ENCODE peak calls at places on chromosomes 5 and 9, in four cellular contexts. N, H, A and E are unnamed samples.
A peak's percentile ranks its signal among the peaks of the same experiment; 100 is the strongest.

GRCh38 chr5:126597156-126597555 is 2.1 kb upstream of the ALDH7A1 start:
- DNase-seq in N (no peak), H (no peak), A (no peak), E (no peak)

GRCh38 chr5:6342689-6343315 is 35.5 kb downstream of the MED10 start:
- DNase-seq in N (no peak), H (no peak), A (no peak), E (no peak)

GRCh38 chr9:88658311-88658822 is 123.4 kb downstream of the NXNL2 start:
- DNase-seq in N (no peak), H (no peak), A (no peak), E (no peak)

GRCh38 chr5:16679198-16679597 is 62.4 kb upstream of the RETREG1 start:
- DNase-seq in N (no peak), H (no peak), A (no peak), E (no peak)

GRCh38 chr5:36371366-36371765 is 69.7 kb upstream of the RANBP3L start:
- DNase-seq in N (no peak), H (no peak), A (no peak), E (no peak)

GRCh38 chr5:110463116-110463515 is 263.4 kb downstream of the TMEM232 start:
- DNase-seq in N (no peak), H (no peak), A (no peak), E (no peak)

GRCh38 chr9:106621299-106621920 is 241.6 kb upstream of the ZNF462 start:
- DNase-seq in N (no peak), H (no peak), A (no peak), E (no peak)

GRCh38 chr5:90954951-90955635 is 396.5 kb downstream of the ADGRV1 start:
- DNase-seq in N (no peak), H (no peak), A (no peak), E (no peak)

GRCh38 chr5:109876941-109877669 is 187.4 kb downstream of the MAN2A1 start:
- DNase-seq in N (no peak), H (no peak), A (no peak), E (no peak)

GRCh38 chr5:139649082-139649991 is 1.2 kb downstream of the CXXC5 start:
- DNase-seq in N (peak; percentile 53), H (no peak), A (peak; percentile 62), E (no peak)

GRCh38 chr5:136036991-136037705 is 8.4 kb downstream of the TGFBI start:
- DNase-seq in N (peak; percentile 40), H (peak; percentile 40), A (no peak), E (no peak)

GRCh38 chr9:34771023-34771422 is 61.1 kb upstream of the CCL21 start:
- DNase-seq in N (no peak), H (no peak), A (no peak), E (no peak)

GRCh38 chr9:31103836-31104235 is 1280.6 kb upstream of the ACO1 start:
- DNase-seq in N (no peak), H (no peak), A (no peak), E (no peak)

GRCh38 chr9:23663536-23663935 is 162.5 kb downstream of the ELAVL2 start:
- DNase-seq in N (no peak), H (no peak), A (no peak), E (no peak)

GRCh38 chr5:55988979-55989612 is 5.7 kb downstream of the IL6ST start:
- DNase-seq in N (no peak), H (no peak), A (no peak), E (no peak)

GRCh38 chr9:131748411-131748955 is 8.6 kb upstream of the RAPGEF1 start:
- DNase-seq in N (no peak), H (no peak), A (no peak), E (no peak)

GRCh38 chr5:150139334-150139733 is 16.3 kb downstream of the PDGFRB start:
- DNase-seq in N (no peak), H (no peak), A (no peak), E (no peak)

GRCh38 chr9:78612089-78612488 is 315.2 kb downstream of the PSAT1 start:
- DNase-seq in N (no peak), H (no peak), A (no peak), E (no peak)

GRCh38 chr5:143501176-143501840 is 97.8 kb upstream of the NR3C1 start:
- DNase-seq in N (no peak), H (no peak), A (no peak), E (no peak)

GRCh38 chr5:168867271-168867670 is 288.1 kb upstream of the PANK3 start:
- DNase-seq in N (no peak), H (no peak), A (no peak), E (no peak)

GRCh38 chr5:94807985-94808384 is 189.5 kb downstream of the SLF1 start:
- DNase-seq in N (no peak), H (no peak), A (no peak), E (no peak)

GRCh38 chr5:115262066-115262404 is 642 bp downstream of the PGGT1B start:
- DNase-seq in N (peak; percentile 16), H (peak; percentile 23), A (peak; percentile 7), E (peak; percentile 17)

GRCh38 chr5:68415177-68416085 is 199.9 kb downstream of the PIK3R1 start:
- DNase-seq in N (peak; percentile 15), H (no peak), A (no peak), E (no peak)
- TF ChIP-seq SPI1 in N (peak; percentile 64), H (peak; percentile 22), A (peak; percentile 92), E (peak; percentile 56)

GRCh38 chr9:105447386-105447813 is 434 bp upstream of the FSD1L start:
- DNase-seq in N (no peak), H (no peak), A (no peak), E (no peak)

GRCh38 chr9:105445203-105445881 is 2.5 kb upstream of the FSD1L start:
- DNase-seq in N (no peak), H (no peak), A (no peak), E (no peak)

GRCh38 chr9:105449081-105449480 is 1.2 kb downstream of the FSD1L start:
- DNase-seq in N (no peak), H (no peak), A (no peak), E (no peak)

GRCh38 chr9:105444130-105444529 is 3.7 kb upstream of the FSD1L start:
- DNase-seq in N (no peak), H (no peak), A (no peak), E (no peak)

GRCh38 chr9:105447814-105448812 is at the start of gene FSD1L:
- DNase-seq in N (peak; percentile 93), H (peak; percentile 74), A (peak; percentile 95), E (peak; percentile 79)
- TF ChIP-seq POLR2AphosphoS5 in N (peak; percentile 18), H (peak; percentile 49), A (no peak), E (no peak)

GRCh38 chr9:94843089-94843488 is 116.6 kb downstream of the AOPEP start:
- DNase-seq in N (no peak), H (no peak), A (no peak), E (no peak)

GRCh38 chr9:94846739-94847138 is 120.2 kb downstream of the AOPEP start:
- DNase-seq in N (no peak), H (no peak), A (no peak), E (no peak)

GRCh38 chr9:94850540-94851434 is 124.3 kb downstream of the AOPEP start:
- DNase-seq in N (no peak), H (no peak), A (no peak), E (no peak)

GRCh38 chr9:94851467-94851866 is 125.0 kb downstream of the AOPEP start:
- DNase-seq in N (no peak), H (no peak), A (no peak), E (no peak)

DNA sequence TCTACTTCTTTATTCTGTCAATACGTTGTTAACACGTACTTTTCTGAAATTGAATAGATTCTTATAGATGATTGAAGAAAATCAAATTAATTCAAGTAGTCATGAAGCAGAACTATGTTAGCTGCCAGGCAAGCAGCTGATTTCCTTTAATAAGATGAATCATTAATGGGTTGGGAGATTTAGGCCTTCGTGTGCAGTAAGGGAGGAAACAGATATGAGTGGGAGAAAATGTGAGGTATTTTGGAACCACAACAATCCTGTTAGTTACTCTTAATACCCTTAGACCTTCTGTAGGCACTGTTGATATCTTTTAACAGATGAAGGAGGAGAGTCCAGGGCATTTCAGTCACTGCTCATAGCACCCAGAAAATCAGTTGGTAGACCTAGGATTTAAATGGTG is 121.0 kb downstream of the AOPEP start:
- DNase-seq in N (no peak), H (no peak), A (no peak), E (no peak)
- TF ChIP-seq SPI1 in N (no peak), H (no peak), A (no peak), E (no peak)

DNA sequence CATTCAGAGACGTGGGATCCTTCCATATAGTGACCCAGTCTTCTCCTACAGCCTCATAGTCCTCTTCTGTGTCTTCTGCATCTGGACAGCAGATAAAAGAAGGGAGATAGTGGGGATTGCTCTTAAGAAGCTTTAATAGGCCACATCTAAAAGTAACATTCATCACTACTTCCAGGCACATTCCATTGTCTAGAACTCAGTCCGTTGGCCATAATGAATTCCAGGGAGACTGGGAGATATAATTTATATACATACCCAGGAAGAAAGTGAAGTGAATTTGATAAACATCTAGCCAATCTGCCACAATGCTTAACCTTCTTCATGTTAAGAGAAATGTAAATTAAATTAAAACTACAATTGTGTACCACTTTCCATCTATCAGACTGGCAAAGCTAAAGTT is 22.5 kb upstream of the GLIPR2 start:
- DNase-seq in N (no peak), H (no peak), A (no peak), E (no peak)
- TF ChIP-seq POLR2AphosphoS5 in N (no peak), H (no peak), A (no peak), E (no peak)

GRCh38 chr9:109283012-109283411 is 37.8 kb downstream of the EPB41L4B start:
- DNase-seq in N (no peak), H (no peak), A (no peak), E (no peak)
- TF ChIP-seq SPI1 in N (no peak), H (no peak), A (no peak), E (no peak)

DNA sequence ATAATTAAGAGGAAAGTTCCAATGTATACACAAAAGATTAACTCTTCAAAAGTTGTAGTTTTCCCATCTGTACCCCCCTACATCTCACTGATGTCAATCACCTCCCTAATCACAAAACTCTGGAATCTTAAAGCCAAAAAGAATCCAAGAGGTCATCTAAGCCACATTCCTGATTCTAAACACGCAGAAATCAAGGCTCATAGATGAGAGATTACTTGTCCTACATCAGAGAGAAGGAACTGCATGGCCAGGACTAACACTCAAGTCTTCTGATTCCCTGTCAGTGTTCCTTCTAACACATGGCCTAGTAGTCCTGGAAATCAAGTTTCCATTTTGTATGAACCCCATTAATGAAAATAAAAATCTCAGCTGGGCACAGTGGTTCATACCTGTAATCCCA is 58.7 kb downstream of the MAPKAP1 start:
- DNase-seq in N (no peak), H (no peak), A (no peak), E (no peak)
- TF ChIP-seq POLR2AphosphoS5 in N (no peak), H (no peak), A (no peak), E (no peak)